ENCODE peak calls at places on chromosomes 6 and 20, in eight cellular contexts. J is GM06990, C is fibroblast of lung, V is sciatic nerve, E is NB4, U is type B pancreatic cell, Z is dorsolateral prefrontal cortex, H is AG09319. D is an unnamed sample.

GRCh38 chr6:109242923-109243322 is 139.3 kb downstream of the CD164 start:
- DNase-seq in H (no peak), V (no peak), Z (no peak), J (no peak), U (no peak), E (no peak), C (no peak), D (no peak)

GRCh38 chr6:105077592-105078463 is 102.0 kb downstream of the POPDC3 start:
- DNase-seq in J (no peak), U (no peak), E (peak), C (peak), Z (no peak), V (no peak), H (peak), D (no peak)

GRCh38 chr6:12148841-12149240 is 136.7 kb downstream of the HIVEP1 start:
- DNase-seq in U (no peak), C (peak), H (no peak), J (no peak), Z (no peak), E (no peak), V (no peak), D (no peak)

GRCh38 chr6:31187780-31188194 is 17.3 kb upstream of the POU5F1 start:
- DNase-seq in U (no peak), E (no peak), V (no peak), Z (no peak), H (no peak), C (no peak), J (no peak), D (no peak)

GRCh38 chr6:166446146-166446545 is 63.4 kb upstream of the MPC1 start:
- DNase-seq in J (no peak), V (no peak), U (no peak), H (no peak), E (no peak), Z (no peak), C (no peak), D (no peak)

GRCh38 chr6:89509719-89510339 is 76.9 kb downstream of the ANKRD6 start:
- DNase-seq in C (no peak), H (no peak), E (no peak), Z (no peak), U (no peak), J (no peak), V (no peak), D (no peak)

GRCh38 chr6:47146426-47147174 is 104.5 kb upstream of the ADGRF1 start:
- DNase-seq in C (peak), Z (no peak), H (no peak), V (no peak), E (peak), J (no peak), U (no peak), D (no peak)

GRCh38 chr6:22621701-22622100 is 52.3 kb downstream of the HDGFL1 start:
- DNase-seq in V (no peak), U (no peak), J (no peak), Z (no peak), C (no peak), E (no peak), H (no peak), D (no peak)

GRCh38 chr6:25958700-25959162 is 3.9 kb upstream of the TRIM38 start:
- DNase-seq in C (no peak), V (no peak), Z (no peak), J (no peak), H (no peak), E (no peak), U (no peak), D (no peak)

GRCh38 chr6:112155900-112156299 is 68.5 kb downstream of the FAM229B start:
- DNase-seq in U (no peak), H (no peak), E (no peak), V (no peak), J (no peak), Z (no peak), C (peak), D (no peak)

GRCh38 chr20:12077835-12078374 is 160.2 kb downstream of the BTBD3 start:
- DNase-seq in Z (no peak), U (no peak), J (no peak), C (no peak), E (no peak), H (no peak), V (no peak), D (no peak)

GRCh38 chr20:845967-846893 is 12.7 kb downstream of the FAM110A start:
- DNase-seq in V (no peak), J (no peak), Z (no peak), E (peak), H (no peak), U (no peak), C (no peak), D (no peak)

GRCh38 chr20:50645253-50646068 is 45.9 kb downstream of the RIPOR3 start:
- DNase-seq in J (no peak), E (peak), H (peak), U (no peak), V (peak), Z (no peak), C (peak), D (no peak)

GRCh38 chr6:36320475-36320874 is 16.2 kb downstream of the BNIP5 start:
- DNase-seq in V (no peak), J (no peak), Z (no peak), C (no peak), U (no peak), H (no peak), E (no peak), D (no peak)

D was measured in coronary artery.